ENCODE peak calls at places on chromosomes 2 and 18, in six cellular contexts. M, G, J, H, T and S are unnamed samples.

GRCh38 chr2:134375935-134376334 is 122.1 kb downstream of the MGAT5 start:
- DNase-seq in M (no peak), G (peak; percentile 39), J (no peak), H (no peak), T (no peak), S (no peak)

GRCh38 chr2:190879474-190880373 is 897 bp upstream of the GLS start:
- DNase-seq in M (no peak), G (no peak), J (peak; percentile 6), H (peak; percentile 17), T (peak; percentile 80), S (no peak)

GRCh38 chr2:64622443-64623231 is 31.1 kb downstream of the SERTAD2 start:
- DNase-seq in M (no peak), G (no peak), J (no peak), H (no peak), T (peak; percentile 46), S (no peak)

GRCh38 chr2:233112261-233113113 is 52.3 kb downstream of the INPP5D start:
- DNase-seq in M (no peak), G (peak; percentile 8), J (no peak), H (no peak), T (peak; percentile 34), S (no peak)

GRCh38 chr18:76274470-76275289 is 220.4 kb downstream of the ZNF516 start:
- DNase-seq in M (peak; percentile 29), G (no peak), J (no peak), H (no peak), T (no peak), S (peak; percentile 40)

GRCh38 chr2:238869293-238870124 is 21.6 kb downstream of the TWIST2 start:
- DNase-seq in M (no peak), G (no peak), J (no peak), H (peak; percentile 45), T (peak; percentile 58), S (no peak)

GRCh38 chr18:27808678-27809077 is 368.3 kb downstream of the CDH2 start:
- DNase-seq in M (peak; percentile 15), G (no peak), J (no peak), H (no peak), T (no peak), S (no peak)

GRCh38 chr2:48496867-48497266 is 33.1 kb upstream of the STON1 start:
- DNase-seq in M (no peak), G (no peak), J (no peak), H (no peak), T (no peak), S (no peak)

GRCh38 chr2:203453858-203454451 is 81.1 kb downstream of the RAPH1 start:
- DNase-seq in M (peak; percentile 71), G (no peak), J (no peak), H (peak; percentile 73), T (no peak), S (peak; percentile 15)

GRCh38 chr18:5430131-5430530 is 113.7 kb downstream of the EPB41L3 start:
- DNase-seq in M (no peak), G (no peak), J (no peak), H (no peak), T (no peak), S (no peak)

GRCh38 chr18:37122877-37123276 is 293.9 kb downstream of the KIAA1328 start:
- DNase-seq in M (no peak), G (no peak), J (no peak), H (no peak), T (no peak), S (no peak)

GRCh38 chr2:193580176-193580950 is 1385.6 kb upstream of the TMEFF2 start:
- DNase-seq in M (no peak), G (no peak), J (no peak), H (no peak), T (no peak), S (no peak)

GRCh38 chr18:31646332-31646822 is 38.0 kb downstream of the B4GALT6 start:
- DNase-seq in M (peak; percentile 52), G (no peak), J (no peak), H (no peak), T (no peak), S (no peak)

GRCh38 chr2:109193807-109194702 is 65.0 kb downstream of the SH3RF3 start:
- DNase-seq in M (no peak), G (no peak), J (no peak), H (no peak), T (no peak), S (no peak)

GRCh38 chr2:148565272-148565894 is 79.2 kb upstream of the EPC2 start:
- DNase-seq in M (peak; percentile 37), G (no peak), J (no peak), H (peak; percentile 20), T (no peak), S (no peak)

GRCh38 chr18:9101730-9102390 is 639 bp upstream of the NDUFV2 start:
- DNase-seq in M (peak; percentile 69), G (no peak), J (no peak), H (peak; percentile 76), T (no peak), S (no peak)

GRCh38 chr2:121387591-121388325 is 102.8 kb upstream of the TFCP2L1 start:
- DNase-seq in M (no peak), G (no peak), J (no peak), H (no peak), T (no peak), S (no peak)

GRCh38 chr18:11260963-11261441 is 111.6 kb upstream of the PIEZO2 start:
- DNase-seq in M (no peak), G (peak; percentile 54), J (no peak), H (no peak), T (no peak), S (peak; percentile 65)

GRCh38 chr18:64592246-64592645 is 443.4 kb upstream of the LINC00305 start:
- DNase-seq in M (no peak), G (no peak), J (no peak), H (no peak), T (no peak), S (no peak)

GRCh38 chr2:112711356-112711755 is 9.5 kb upstream of the NT5DC4 start:
- DNase-seq in M (no peak), G (no peak), J (no peak), H (no peak), T (no peak), S (no peak)

GRCh38 chr2:190940451-190940850 is 59.8 kb downstream of the GLS start:
- DNase-seq in M (no peak), G (no peak), J (no peak), H (no peak), T (no peak), S (no peak)

GRCh38 chr18:8546677-8547076 is 62.6 kb upstream of the RAB12 start:
- DNase-seq in M (no peak), G (no peak), J (no peak), H (no peak), T (no peak), S (no peak)

GRCh38 chr18:77106331-77106730 is 26.3 kb downstream of the MBP start:
- DNase-seq in M (peak; percentile 95), G (no peak), J (no peak), H (no peak), T (peak; percentile 92), S (no peak)